ENCODE peak calls at places on chromosomes 12 and 14, in six cellular contexts. L is LHCN-M2, W is COR-L47, F is AG09319, M is tibial nerve, Y is GM06990. A is an unnamed sample.

GRCh38 chr12:3432176-3432742 is 58.7 kb upstream of the PRMT8 start:
- DNase-seq in W (no peak), Y (no peak), L (no peak), M (no peak), F (no peak), A (no peak)

GRCh38 chr12:31248815-31249214 is 77.1 kb downstream of the SINHCAF start:
- DNase-seq in F (no peak), Y (no peak), L (no peak), M (no peak), W (no peak), A (no peak)

GRCh38 chr14:66070542-66071319 is 415.4 kb upstream of the CCDC196 start:
- DNase-seq in M (no peak), F (no peak), W (peak), L (no peak), Y (no peak), A (peak)

GRCh38 chr12:47035459-47035858 is 44.0 kb upstream of the PCED1B start:
- DNase-seq in L (no peak), M (no peak), W (no peak), F (no peak), Y (no peak), A (no peak)

GRCh38 chr14:20302042-20302761 is 3.5 kb downstream of the TTC5 start:
- DNase-seq in F (no peak), W (no peak), M (no peak), L (peak), Y (no peak), A (no peak)

GRCh38 chr12:93674386-93674785 is 2.8 kb upstream of the CRADD start:
- DNase-seq in Y (no peak), F (no peak), L (no peak), M (no peak), W (no peak), A (no peak)

GRCh38 chr14:99245541-99246511 is 26.2 kb downstream of the BCL11B start:
- DNase-seq in M (no peak), W (no peak), L (no peak), Y (no peak), F (no peak), A (no peak)

GRCh38 chr12:68910128-68910527 is 22.8 kb downstream of the CPM start:
- DNase-seq in F (no peak), W (no peak), M (no peak), L (no peak), Y (no peak), A (no peak)

GRCh38 chr14:98242903-98243302 is 1029.1 kb downstream of the BCL11B start:
- DNase-seq in W (no peak), M (no peak), Y (no peak), F (no peak), L (no peak), A (no peak)

GRCh38 chr14:37819155-37820015 is 224.0 kb downstream of the TTC6 start:
- DNase-seq in W (no peak), F (peak), L (peak), Y (no peak), M (no peak), A (no peak)

GRCh38 chr12:102548543-102548942 is 68.2 kb upstream of the IGF1 start:
- DNase-seq in Y (no peak), F (no peak), L (no peak), M (no peak), W (no peak), A (no peak)

GRCh38 chr14:82359201-82359600 is 825.5 kb upstream of the SEL1L start:
- DNase-seq in F (no peak), W (no peak), M (no peak), Y (no peak), L (no peak), A (no peak)

GRCh38 chr14:103817595-103817994 is 29.8 kb downstream of the PPP1R13B start:
- DNase-seq in M (no peak), W (no peak), L (no peak), Y (no peak), F (no peak), A (no peak)

A was measured in SHP77.